ENCODE peak calls at places on chromosomes 16 and 17, in ten cellular contexts. Q is A549, N is body of pancreas, H is heart left ventricle, I is tibial nerve, R is prostate gland, C is testis, M is ovary, B is IMR-90, G is H1. Z is an unnamed sample. For H3K4me1, the result is how much of the 10 kb centered on the place peaks cover.

GRCh38 chr17:17156107-17156506 is 50.0 kb downstream of the PLD6 start:
- DNase-seq in Q (no peak), N (no peak), H (no peak), I (no peak), R (peak), C (no peak), M (no peak), B (peak), G (no peak), Z (no peak)

GRCh38 chr17:83081561-83082201 is 2.3 kb downstream of the METRNL start:
- DNase-seq in Q (no peak), N (no peak), H (no peak), I (peak), R (no peak), C (peak), M (peak), B (peak), G (no peak), Z (peak)

GRCh38 chr16:17685445-17685844 is 214.7 kb upstream of the XYLT1 start:
- DNase-seq in Q (no peak), N (no peak), H (no peak), I (no peak), R (no peak), C (no peak), M (no peak), B (no peak), G (no peak), Z (no peak)

GRCh38 chr16:53864819-53865491 is 161.0 kb downstream of the FTO start:
- DNase-seq in Q (peak), N (no peak), H (no peak), I (no peak), R (no peak), C (no peak), M (no peak), B (peak), G (no peak), Z (no peak)

GRCh38 chr17:32006957-32007462 is at the start of gene LRRC37B:
- DNase-seq in Q (peak), N (peak), H (peak), I (peak), R (peak), C (peak), M (peak), B (peak), G (peak), Z (peak)

GRCh38 chr17:16259926-16260325 is 42.9 kb downstream of the PIGL start:
- DNase-seq in Q (no peak), N (no peak), H (no peak), I (no peak), R (no peak), C (no peak), M (no peak), B (no peak), G (no peak), Z (no peak)

GRCh38 chr17:54172654-54173316 is 350.1 kb downstream of the KIF2B start:
- DNase-seq in Q (peak), N (peak), H (no peak), I (no peak), R (no peak), C (peak), M (no peak), B (no peak), G (peak), Z (no peak)

GRCh38 chr17:49452173-49452572 is 37.5 kb upstream of the PHB1 start:
- DNase-seq in Q (no peak), N (no peak), H (no peak), I (no peak), R (no peak), C (no peak), M (no peak), B (no peak), G (no peak), Z (no peak)

GRCh38 chr16:22123146-22123545 is 30.8 kb downstream of the VWA3A start:
- DNase-seq in Q (peak), N (no peak), H (no peak), I (no peak), R (no peak), C (no peak), M (no peak), B (no peak), G (no peak), Z (no peak)

GRCh38 chr16:9599415-9600110 is 508.1 kb downstream of the HAPSTR1 start:
- DNase-seq in Q (no peak), N (no peak), H (no peak), I (no peak), R (no peak), C (no peak), M (no peak), B (no peak), G (no peak), Z (no peak)

GRCh38 chr16:48365601-48366164 is 19.5 kb downstream of the SIAH1 start:
- DNase-seq in Q (peak), N (peak), H (peak), I (peak), R (peak), C (peak), M (peak), B (peak), G (peak), Z (peak)

GRCh38 chr17:18246109-18246725 is 12.3 kb downstream of the FLII start:
- DNase-seq in Q (no peak), N (no peak), H (no peak), I (no peak), R (no peak), C (no peak), M (no peak), B (no peak), G (no peak), Z (no peak)

GRCh38 chr17:40301315-40301714 is 7.7 kb upstream of the RARA start:
- DNase-seq in Q (no peak), N (peak), H (no peak), I (no peak), R (peak), C (peak), M (no peak), B (no peak), G (no peak), Z (no peak)

GRCh38 chr16:3717235-3718018 is at the start of gene TRAP1:
- DNase-seq in Q (peak), N (peak), H (peak), I (peak), R (peak), C (peak), M (peak), B (peak), G (peak), Z (peak)
- TF ChIP-seq POLR2A in Q (peak), N (peak), H (peak), I (peak), R (peak), C (peak), M (peak), B (peak), G (peak), Z (peak)

GRCh38 chr17:74357466-74357809 is 4.2 kb downstream of the BTBD17 start:
- DNase-seq in Q (no peak), N (no peak), H (no peak), I (no peak), R (no peak), C (peak), M (no peak), B (no peak), G (no peak), Z (no peak)

GRCh38 chr17:74360993-74361612 is 565 bp downstream of the BTBD17 start:
- DNase-seq in Q (no peak), N (no peak), H (no peak), I (no peak), R (no peak), C (no peak), M (no peak), B (peak), G (no peak), Z (no peak)

GRCh38 chr17:74356640-74357465 is 4.8 kb downstream of the BTBD17 start:
- DNase-seq in Q (no peak), N (no peak), H (no peak), I (no peak), R (no peak), C (peak), M (no peak), B (no peak), G (no peak), Z (no peak)

GRCh38 chr17:74359916-74360315 is 1.8 kb downstream of the BTBD17 start:
- DNase-seq in Q (no peak), N (no peak), H (no peak), I (no peak), R (no peak), C (no peak), M (no peak), B (no peak), G (no peak), Z (no peak)

GRCh38 chr17:74358696-74359095 is 3.0 kb downstream of the BTBD17 start:
- DNase-seq in Q (no peak), N (no peak), H (no peak), I (no peak), R (no peak), C (no peak), M (no peak), B (no peak), G (no peak), Z (no peak)
- H3K4me1 ChIP-seq in Q (under half), N (under half), H (under half), I (under half), R (under half), C (under half), M (under half), B (under half), G (under half), Z (under half)

DNA sequence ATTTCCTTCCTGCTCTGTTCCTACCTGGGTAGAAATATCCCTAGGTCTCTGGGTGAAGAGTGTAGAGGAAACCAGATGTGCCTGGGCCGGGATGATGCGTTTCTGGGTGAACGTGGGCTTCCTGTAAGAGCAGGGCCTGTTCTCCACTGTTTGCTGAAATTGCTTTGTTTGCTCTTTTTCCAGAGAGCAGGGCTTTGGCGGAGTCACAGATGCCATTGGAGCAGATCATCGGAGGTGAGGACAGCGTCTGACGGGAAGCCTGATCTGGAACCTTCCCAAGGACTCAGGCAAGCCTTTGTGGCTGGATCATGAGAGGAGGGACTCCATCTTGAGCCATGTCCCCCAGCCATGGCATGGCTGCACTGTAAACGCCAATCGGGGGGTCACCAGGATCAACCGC is 15.4 kb downstream of the DHODH start:
- DNase-seq in Q (no peak), N (no peak), H (no peak), I (no peak), R (no peak), C (no peak), M (no peak), B (no peak), G (no peak), Z (no peak)
- H3K27ac ChIP-seq in Q (peak), N (no peak), H (no peak), I (no peak), R (no peak), C (no peak), M (no peak), B (no peak), G (no peak), Z (no peak)

GRCh38 chr16:27625050-27625697 is 75.2 kb downstream of the KATNIP start:
- DNase-seq in Q (no peak), N (peak), H (no peak), I (no peak), R (peak), C (no peak), M (no peak), B (peak), G (no peak), Z (peak)
- TF ChIP-seq POLR2A in Q (no peak), N (no peak), H (no peak), I (no peak), R (no peak), C (no peak), M (no peak), B (no peak), G (no peak), Z (peak)

DNA sequence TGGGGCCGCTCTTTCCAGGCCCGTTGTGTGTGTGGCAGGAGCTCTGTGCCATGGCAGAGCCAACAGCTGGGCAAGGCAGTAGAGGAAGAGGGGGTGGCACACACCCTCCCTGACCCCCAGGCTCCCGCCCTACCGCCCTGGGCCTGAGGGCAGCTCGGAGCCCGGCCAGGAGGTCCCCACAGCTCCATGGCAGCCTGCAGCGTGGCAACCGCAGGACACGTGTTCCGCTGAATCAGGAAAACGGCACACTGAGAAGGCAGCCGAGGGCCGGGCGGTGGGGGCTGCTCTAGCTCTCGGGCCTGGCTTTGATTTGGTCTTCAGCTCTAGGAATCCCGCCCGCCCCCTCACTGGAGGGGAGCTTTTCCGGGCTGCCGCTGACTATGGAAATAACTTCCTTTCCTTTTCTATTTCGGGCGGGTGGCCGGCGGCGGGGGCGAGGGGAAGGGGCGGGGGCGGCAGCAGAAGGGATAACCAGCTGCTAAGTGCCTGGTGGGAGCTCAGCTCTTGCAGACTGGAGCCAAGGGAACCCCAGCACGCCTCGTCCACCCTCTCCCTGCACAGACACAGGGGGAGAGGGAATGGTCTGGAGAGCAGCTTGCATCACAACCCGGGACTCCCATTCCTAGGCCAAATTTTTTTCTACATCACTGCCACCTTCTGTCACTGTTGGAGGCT is 24.7 kb upstream of the MRPS23 start:
- DNase-seq in Q (no peak), N (no peak), H (peak), I (peak), R (no peak), C (peak), M (peak), B (peak), G (peak), Z (peak)
- H3K4me1 ChIP-seq in Q (half or more), N (under half), H (under half), I (half or more), R (under half), C (under half), M (under half), B (under half), G (under half), Z (under half)

GRCh38 chr16:15811778-15812750 is 44.8 kb downstream of the MYH11 start:
- DNase-seq in Q (no peak), N (peak), H (no peak), I (no peak), R (peak), C (peak), M (no peak), B (peak), G (no peak), Z (no peak)
- H3K27ac ChIP-seq in Q (no peak), N (peak), H (peak), I (peak), R (peak), C (peak), M (no peak), B (no peak), G (no peak), Z (peak)

GRCh38 chr16:28839899-28840298 is 6.2 kb downstream of the TUFM start:
- DNase-seq in Q (no peak), N (no peak), H (no peak), I (no peak), R (no peak), C (no peak), M (no peak), B (no peak), G (no peak), Z (no peak)
- TF ChIP-seq POLR2A in Q (no peak), N (no peak), H (no peak), I (no peak), R (no peak), C (no peak), M (no peak), B (no peak), G (no peak), Z (no peak)

GRCh38 chr17:77143306-77143705 is 2.5 kb downstream of the SEC14L1 start:
- DNase-seq in Q (no peak), N (no peak), H (no peak), I (no peak), R (no peak), C (no peak), M (no peak), B (no peak), G (no peak), Z (no peak)
- H3K4me1 ChIP-seq in Q (under half), N (half or more), H (under half), I (half or more), R (under half), C (under half), M (under half), B (under half), G (under half), Z (under half)

GRCh38 chr17:8405499-8406016 is 7.9 kb upstream of the RNF222 start:
- DNase-seq in Q (no peak), N (no peak), H (no peak), I (no peak), R (no peak), C (no peak), M (no peak), B (no peak), G (no peak), Z (no peak)

GRCh38 chr17:8409966-8410881 is 12.6 kb upstream of the RNF222 start:
- DNase-seq in Q (peak), N (peak), H (peak), I (peak), R (peak), C (peak), M (peak), B (peak), G (peak), Z (peak)

GRCh38 chr17:8406174-8406573 is 8.5 kb upstream of the RNF222 start:
- DNase-seq in Q (no peak), N (no peak), H (no peak), I (no peak), R (no peak), C (no peak), M (no peak), B (no peak), G (no peak), Z (no peak)

GRCh38 chr17:8410882-8411238 is 13.2 kb upstream of the RNF222 start:
- DNase-seq in Q (no peak), N (no peak), H (no peak), I (no peak), R (no peak), C (no peak), M (no peak), B (no peak), G (no peak), Z (no peak)

DNA sequence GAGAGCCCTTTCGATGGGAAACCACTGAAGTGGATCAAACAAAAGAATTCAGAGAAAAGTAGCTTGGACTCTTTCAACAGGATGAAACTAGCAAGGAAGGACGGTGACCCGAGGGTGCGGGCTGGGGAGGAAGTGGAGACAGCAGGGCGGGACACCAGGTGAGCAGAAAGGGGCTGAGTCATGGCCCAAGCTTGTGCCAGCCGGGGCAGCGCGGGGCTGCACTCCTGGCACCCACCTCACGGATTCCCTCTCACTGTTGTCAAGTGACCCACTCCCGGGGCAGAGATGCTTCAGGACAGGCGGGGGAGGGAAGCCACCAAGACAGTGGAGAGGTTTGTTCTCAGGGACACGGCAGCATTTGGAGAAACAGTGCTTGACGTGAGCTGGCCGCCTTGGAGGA is 10.7 kb upstream of the RNF222 start:
- DNase-seq in Q (peak), N (no peak), H (no peak), I (no peak), R (no peak), C (no peak), M (no peak), B (no peak), G (no peak), Z (peak)
- H3K27ac ChIP-seq in Q (no peak), N (no peak), H (no peak), I (no peak), R (no peak), C (no peak), M (no peak), B (no peak), G (no peak), Z (no peak)